ENCODE peak calls at places on chromosomes 12 and 14, in four cellular contexts. F is CD8-positive, alpha-beta T cell; I is fibroblast of the aortic adventitia; C is psoas muscle. V is an unnamed sample.

GRCh38 chr14:61631044-61631692 is 64.1 kb upstream of the HIF1A start:
- DNase-seq in F (no peak), I (no peak), C (no peak), V (no peak)

GRCh38 chr12:68815232-68815927 is 7.4 kb downstream of the MDM2 start:
- DNase-seq in F (no peak), I (no peak), C (no peak), V (no peak)

GRCh38 chr12:112163471-112164325 is 38.3 kb downstream of the TRAFD1 start:
- DNase-seq in F (no peak), I (no peak), C (no peak), V (no peak)

GRCh38 chr12:28097221-28097620 is 93.0 kb upstream of the CCDC91 start:
- DNase-seq in F (no peak), I (peak), C (no peak), V (no peak)

GRCh38 chr12:24840046-24840800 is 108.7 kb downstream of the BCAT1 start:
- DNase-seq in F (no peak), I (no peak), C (no peak), V (no peak)

GRCh38 chr12:111775205-111776193 is 8.8 kb downstream of the ALDH2 start:
- DNase-seq in F (no peak), I (peak), C (peak), V (no peak)

GRCh38 chr12:123105427-123105826 is 45.5 kb downstream of the PITPNM2 start:
- DNase-seq in F (no peak), I (no peak), C (no peak), V (no peak)

GRCh38 chr12:6161124-6161882 is 36.8 kb upstream of the VWF start:
- DNase-seq in F (no peak), I (peak), C (peak), V (no peak)

GRCh38 chr12:65306603-65307501 is 28.4 kb downstream of the MSRB3 start:
- DNase-seq in F (no peak), I (peak), C (peak), V (no peak)

GRCh38 chr12:121166356-121166755 is 33.7 kb downstream of the P2RX7 start:
- DNase-seq in F (no peak), I (no peak), C (no peak), V (no peak)

GRCh38 chr12:54213084-54213483 is 24.3 kb upstream of the SMUG1 start:
- DNase-seq in F (no peak), I (no peak), C (no peak), V (no peak)
- TF ChIP-seq CTCF in F (no peak), I (no peak), C (no peak), V (no peak)

DNA sequence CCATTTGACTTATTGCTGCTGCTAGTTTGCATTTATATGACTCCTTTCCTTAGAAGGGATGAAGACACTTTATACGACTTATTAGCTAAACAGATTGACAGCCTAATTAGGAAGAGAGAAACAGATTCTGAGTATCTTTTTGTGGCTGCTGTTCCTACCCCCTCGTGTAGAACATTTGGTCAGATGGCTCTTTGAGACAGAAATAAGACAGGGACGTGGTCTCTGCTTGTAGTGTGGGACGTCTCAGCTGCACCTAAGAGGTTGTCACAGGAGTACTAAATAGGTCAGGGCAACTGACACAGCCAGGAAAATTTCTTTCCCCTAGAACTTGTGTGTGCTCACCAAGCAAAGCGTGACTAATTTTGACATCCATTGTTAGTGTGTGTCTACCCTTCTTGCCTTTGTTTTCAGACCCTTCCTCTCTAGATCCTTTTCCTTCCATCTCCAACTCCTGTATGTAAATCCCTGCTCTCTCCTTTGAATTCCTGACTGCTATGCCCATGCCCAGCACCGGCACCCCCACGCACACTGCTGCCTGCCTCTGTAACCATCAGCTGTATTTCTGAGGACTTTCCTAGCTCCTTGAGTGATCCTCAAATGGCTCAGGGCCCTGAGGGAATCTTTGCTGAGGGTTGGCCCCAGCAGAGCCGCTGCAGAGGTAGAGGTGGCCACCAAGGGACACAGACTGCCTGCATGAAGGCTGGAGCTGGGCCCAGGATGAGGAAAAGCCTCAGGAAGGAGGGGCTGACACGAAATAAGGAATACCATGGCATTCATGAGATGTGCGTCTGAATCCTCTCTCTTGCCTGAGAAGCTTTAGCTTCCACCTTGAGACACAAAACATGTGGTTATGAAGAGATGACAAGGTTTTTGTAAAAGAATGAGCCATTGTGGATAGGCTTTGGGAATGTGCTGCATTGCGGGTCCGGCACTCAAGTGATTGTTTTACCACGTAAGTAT is 83.0 kb downstream of the DAD1 start:
- DNase-seq in F (no peak), I (no peak), C (no peak), V (no peak)
- H3K4me3 ChIP-seq in F (peak), I (no peak), C (no peak), V (no peak)

GRCh38 chr14:95464524-95464923 is 51.9 kb downstream of the SYNE3 start:
- DNase-seq in F (no peak), I (no peak), C (no peak), V (no peak)
- TF ChIP-seq CTCF in F (no peak), I (no peak), C (no peak), V (no peak)

DNA sequence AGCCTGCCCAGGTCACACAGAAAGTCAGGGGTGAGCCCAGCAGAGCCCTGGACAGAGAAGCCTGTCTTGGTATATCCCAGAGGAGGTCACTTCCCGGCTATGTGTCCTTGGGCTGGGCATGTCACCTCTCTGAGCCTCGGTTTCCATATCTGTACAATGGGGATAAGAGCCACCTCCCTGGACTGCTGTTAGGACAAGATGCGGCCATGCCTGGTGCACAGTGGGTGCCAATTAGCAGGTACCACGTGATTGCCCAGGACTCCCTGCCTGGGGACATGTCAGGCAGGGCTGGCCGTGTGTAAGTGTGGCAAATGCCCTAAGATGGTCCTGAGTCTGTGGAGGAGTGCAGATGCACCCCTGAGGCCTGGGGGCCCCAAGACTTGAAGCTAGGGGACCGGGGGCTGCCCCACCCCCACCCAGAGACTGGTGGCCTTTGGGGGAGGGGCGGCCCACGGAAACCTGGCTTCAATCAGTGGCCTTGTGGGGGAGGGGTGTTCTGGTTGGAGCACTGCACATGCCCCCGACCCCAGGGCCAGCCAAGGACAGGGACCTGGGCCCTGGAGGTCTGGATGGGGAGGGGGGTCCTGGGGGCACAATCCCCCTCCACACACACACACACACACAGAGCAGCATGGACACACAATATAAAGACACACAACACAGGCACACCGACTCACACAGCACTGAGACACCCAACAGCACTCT is 878 bp downstream of the TMEM119 start:
- DNase-seq in F (no peak), I (no peak), C (no peak), V (no peak)
- H3K4me3 ChIP-seq in F (no peak), I (peak), C (peak), V (peak)